ENCODE peak calls at places on chromosomes 7 and 10, in ten cellular contexts. One of them, this sample, is unnamed.

GRCh38 chr10:110002801-110003523 is 4.8 kb upstream of the ADD3 start:
- DNase-seq in GM23248: no peak
- DNase-seq in CD8-positive, alpha-beta T cell: no peak
- DNase-seq in kidney epithelial cell: no peak
- DNase-seq in naive B cell: no peak
- DNase-seq in kidney: no peak
- DNase-seq in stimulated activated CD4-positive, alpha-beta T cell treated with anti-CD3 and anti-CD28 coated beads, Interleukin-1b, Interleukin-23, amount 100 ng/mL, for 1 hour: no peak
- DNase-seq in AG04450: no peak
- DNase-seq in pancreas: no peak
- DNase-seq in foreskin fibroblast: no peak
- DNase-seq in this sample: no peak

GRCh38 chr7:140635821-140636220 is 4.8 kb downstream of the DENND2A start:
- DNase-seq in GM23248: no peak
- DNase-seq in CD8-positive, alpha-beta T cell: no peak
- DNase-seq in kidney epithelial cell: no peak
- DNase-seq in naive B cell: no peak
- DNase-seq in kidney: no peak
- DNase-seq in stimulated activated CD4-positive, alpha-beta T cell treated with anti-CD3 and anti-CD28 coated beads, Interleukin-1b, Interleukin-23, amount 100 ng/mL, for 1 hour: no peak
- DNase-seq in AG04450: no peak
- DNase-seq in pancreas: no peak
- DNase-seq in foreskin fibroblast: no peak
- DNase-seq in this sample: no peak

GRCh38 chr7:38306914-38307313 is 33.5 kb upstream of the TARP start:
- DNase-seq in GM23248: no peak
- DNase-seq in CD8-positive, alpha-beta T cell: no peak
- DNase-seq in kidney epithelial cell: no peak
- DNase-seq in naive B cell: no peak
- DNase-seq in kidney: no peak
- DNase-seq in stimulated activated CD4-positive, alpha-beta T cell treated with anti-CD3 and anti-CD28 coated beads, Interleukin-1b, Interleukin-23, amount 100 ng/mL, for 1 hour: no peak
- DNase-seq in AG04450: no peak
- DNase-seq in pancreas: no peak
- DNase-seq in foreskin fibroblast: no peak
- DNase-seq in this sample: no peak

GRCh38 chr10:133421336-133422222 is 2.8 kb downstream of the SPRN start:
- DNase-seq in GM23248: no peak
- DNase-seq in CD8-positive, alpha-beta T cell: no peak
- DNase-seq in kidney epithelial cell: no peak
- DNase-seq in naive B cell: no peak
- DNase-seq in kidney: peak
- DNase-seq in stimulated activated CD4-positive, alpha-beta T cell treated with anti-CD3 and anti-CD28 coated beads, Interleukin-1b, Interleukin-23, amount 100 ng/mL, for 1 hour: no peak
- DNase-seq in AG04450: no peak
- DNase-seq in pancreas: no peak
- DNase-seq in foreskin fibroblast: no peak
- DNase-seq in this sample: no peak

GRCh38 chr7:157276731-157277562 is 59.9 kb upstream of the DNAJB6 start:
- DNase-seq in GM23248: peak
- DNase-seq in CD8-positive, alpha-beta T cell: no peak
- DNase-seq in kidney epithelial cell: no peak
- DNase-seq in naive B cell: no peak
- DNase-seq in kidney: peak
- DNase-seq in stimulated activated CD4-positive, alpha-beta T cell treated with anti-CD3 and anti-CD28 coated beads, Interleukin-1b, Interleukin-23, amount 100 ng/mL, for 1 hour: no peak
- DNase-seq in AG04450: no peak
- DNase-seq in pancreas: no peak
- DNase-seq in foreskin fibroblast: no peak
- DNase-seq in this sample: no peak

GRCh38 chr7:75872073-75872782 is 6.6 kb upstream of the RHBDD2 start:
- DNase-seq in GM23248: peak
- DNase-seq in CD8-positive, alpha-beta T cell: no peak
- DNase-seq in kidney epithelial cell: no peak
- DNase-seq in naive B cell: no peak
- DNase-seq in kidney: peak
- DNase-seq in stimulated activated CD4-positive, alpha-beta T cell treated with anti-CD3 and anti-CD28 coated beads, Interleukin-1b, Interleukin-23, amount 100 ng/mL, for 1 hour: no peak
- DNase-seq in AG04450: no peak
- DNase-seq in pancreas: no peak
- DNase-seq in foreskin fibroblast: no peak
- DNase-seq in this sample: no peak

GRCh38 chr7:15557186-15557585 is 4.6 kb downstream of the AGMO start:
- DNase-seq in GM23248: no peak
- DNase-seq in CD8-positive, alpha-beta T cell: no peak
- DNase-seq in kidney epithelial cell: no peak
- DNase-seq in naive B cell: no peak
- DNase-seq in kidney: no peak
- DNase-seq in stimulated activated CD4-positive, alpha-beta T cell treated with anti-CD3 and anti-CD28 coated beads, Interleukin-1b, Interleukin-23, amount 100 ng/mL, for 1 hour: no peak
- DNase-seq in AG04450: no peak
- DNase-seq in pancreas: no peak
- DNase-seq in foreskin fibroblast: no peak
- DNase-seq in this sample: no peak

GRCh38 chr10:96017227-96017687 is 26.1 kb upstream of the CCNJ start:
- DNase-seq in GM23248: peak
- DNase-seq in CD8-positive, alpha-beta T cell: peak
- DNase-seq in kidney epithelial cell: peak
- DNase-seq in naive B cell: peak
- DNase-seq in kidney: no peak
- DNase-seq in stimulated activated CD4-positive, alpha-beta T cell treated with anti-CD3 and anti-CD28 coated beads, Interleukin-1b, Interleukin-23, amount 100 ng/mL, for 1 hour: no peak
- DNase-seq in AG04450: peak
- DNase-seq in pancreas: peak
- DNase-seq in foreskin fibroblast: peak
- DNase-seq in this sample: peak

GRCh38 chr10:99659868-99660366 is 608 bp downstream of the ENTPD7 start:
- DNase-seq in GM23248: peak
- DNase-seq in CD8-positive, alpha-beta T cell: peak
- DNase-seq in kidney epithelial cell: no peak
- DNase-seq in naive B cell: no peak
- DNase-seq in kidney: no peak
- DNase-seq in stimulated activated CD4-positive, alpha-beta T cell treated with anti-CD3 and anti-CD28 coated beads, Interleukin-1b, Interleukin-23, amount 100 ng/mL, for 1 hour: no peak
- DNase-seq in AG04450: no peak
- DNase-seq in pancreas: peak
- DNase-seq in foreskin fibroblast: no peak
- DNase-seq in this sample: no peak

GRCh38 chr7:489876-490275 is 29.8 kb downstream of the PDGFA start:
- DNase-seq in GM23248: no peak
- DNase-seq in CD8-positive, alpha-beta T cell: no peak
- DNase-seq in kidney epithelial cell: no peak
- DNase-seq in naive B cell: no peak
- DNase-seq in kidney: peak
- DNase-seq in stimulated activated CD4-positive, alpha-beta T cell treated with anti-CD3 and anti-CD28 coated beads, Interleukin-1b, Interleukin-23, amount 100 ng/mL, for 1 hour: no peak
- DNase-seq in AG04450: no peak
- DNase-seq in pancreas: no peak
- DNase-seq in foreskin fibroblast: no peak
- DNase-seq in this sample: no peak

GRCh38 chr7:43302773-43303172 is 190.3 kb downstream of the HECW1 start:
- DNase-seq in GM23248: no peak
- DNase-seq in CD8-positive, alpha-beta T cell: no peak
- DNase-seq in kidney epithelial cell: no peak
- DNase-seq in naive B cell: no peak
- DNase-seq in kidney: no peak
- DNase-seq in stimulated activated CD4-positive, alpha-beta T cell treated with anti-CD3 and anti-CD28 coated beads, Interleukin-1b, Interleukin-23, amount 100 ng/mL, for 1 hour: no peak
- DNase-seq in AG04450: no peak
- DNase-seq in pancreas: no peak
- DNase-seq in foreskin fibroblast: no peak
- DNase-seq in this sample: no peak

GRCh38 chr7:158386866-158387820 is 200.5 kb downstream of the PTPRN2 start:
- DNase-seq in GM23248: no peak
- DNase-seq in CD8-positive, alpha-beta T cell: no peak
- DNase-seq in kidney epithelial cell: no peak
- DNase-seq in naive B cell: no peak
- DNase-seq in kidney: no peak
- DNase-seq in stimulated activated CD4-positive, alpha-beta T cell treated with anti-CD3 and anti-CD28 coated beads, Interleukin-1b, Interleukin-23, amount 100 ng/mL, for 1 hour: no peak
- DNase-seq in AG04450: no peak
- DNase-seq in pancreas: no peak
- DNase-seq in foreskin fibroblast: no peak
- DNase-seq in this sample: no peak

GRCh38 chr7:99824091-99824490 is 3.7 kb upstream of the CYP3A43 start:
- DNase-seq in GM23248: no peak
- DNase-seq in CD8-positive, alpha-beta T cell: no peak
- DNase-seq in kidney epithelial cell: no peak
- DNase-seq in naive B cell: no peak
- DNase-seq in kidney: no peak
- DNase-seq in stimulated activated CD4-positive, alpha-beta T cell treated with anti-CD3 and anti-CD28 coated beads, Interleukin-1b, Interleukin-23, amount 100 ng/mL, for 1 hour: no peak
- DNase-seq in AG04450: no peak
- DNase-seq in pancreas: no peak
- DNase-seq in foreskin fibroblast: no peak
- DNase-seq in this sample: no peak

GRCh38 chr10:69491611-69492010 is 40.3 kb downstream of the TSPAN15 start:
- DNase-seq in GM23248: no peak
- DNase-seq in CD8-positive, alpha-beta T cell: no peak
- DNase-seq in kidney epithelial cell: no peak
- DNase-seq in naive B cell: no peak
- DNase-seq in kidney: no peak
- DNase-seq in stimulated activated CD4-positive, alpha-beta T cell treated with anti-CD3 and anti-CD28 coated beads, Interleukin-1b, Interleukin-23, amount 100 ng/mL, for 1 hour: no peak
- DNase-seq in AG04450: no peak
- DNase-seq in pancreas: no peak
- DNase-seq in foreskin fibroblast: no peak
- DNase-seq in this sample: no peak

GRCh38 chr10:66162560-66163143 is 763.2 kb upstream of the LRRTM3 start:
- DNase-seq in GM23248: no peak
- DNase-seq in CD8-positive, alpha-beta T cell: no peak
- DNase-seq in kidney epithelial cell: no peak
- DNase-seq in naive B cell: no peak
- DNase-seq in kidney: peak
- DNase-seq in stimulated activated CD4-positive, alpha-beta T cell treated with anti-CD3 and anti-CD28 coated beads, Interleukin-1b, Interleukin-23, amount 100 ng/mL, for 1 hour: no peak
- DNase-seq in AG04450: no peak
- DNase-seq in pancreas: no peak
- DNase-seq in foreskin fibroblast: no peak
- DNase-seq in this sample: no peak

GRCh38 chr7:130921391-130922180 is 187.6 kb upstream of the KLF14 start:
- DNase-seq in GM23248: peak
- DNase-seq in CD8-positive, alpha-beta T cell: no peak
- DNase-seq in kidney epithelial cell: peak
- DNase-seq in naive B cell: no peak
- DNase-seq in kidney: peak
- DNase-seq in stimulated activated CD4-positive, alpha-beta T cell treated with anti-CD3 and anti-CD28 coated beads, Interleukin-1b, Interleukin-23, amount 100 ng/mL, for 1 hour: no peak
- DNase-seq in AG04450: peak
- DNase-seq in pancreas: peak
- DNase-seq in foreskin fibroblast: no peak
- DNase-seq in this sample: peak

GRCh38 chr7:69067397-69067796 is 530.9 kb upstream of the AUTS2 start:
- DNase-seq in GM23248: peak
- DNase-seq in CD8-positive, alpha-beta T cell: no peak
- DNase-seq in kidney epithelial cell: no peak
- DNase-seq in naive B cell: no peak
- DNase-seq in kidney: no peak
- DNase-seq in stimulated activated CD4-positive, alpha-beta T cell treated with anti-CD3 and anti-CD28 coated beads, Interleukin-1b, Interleukin-23, amount 100 ng/mL, for 1 hour: no peak
- DNase-seq in AG04450: no peak
- DNase-seq in pancreas: peak
- DNase-seq in foreskin fibroblast: no peak
- DNase-seq in this sample: no peak

GRCh38 chr10:3757638-3758490 is 27.1 kb downstream of the KLF6 start:
- DNase-seq in GM23248: peak
- DNase-seq in CD8-positive, alpha-beta T cell: peak
- DNase-seq in kidney epithelial cell: peak
- DNase-seq in naive B cell: peak
- DNase-seq in kidney: no peak
- DNase-seq in stimulated activated CD4-positive, alpha-beta T cell treated with anti-CD3 and anti-CD28 coated beads, Interleukin-1b, Interleukin-23, amount 100 ng/mL, for 1 hour: no peak
- DNase-seq in AG04450: no peak
- DNase-seq in pancreas: no peak
- DNase-seq in foreskin fibroblast: no peak
- DNase-seq in this sample: no peak

GRCh38 chr7:3559178-3559765 is 258.2 kb downstream of the SDK1 start:
- DNase-seq in GM23248: peak
- DNase-seq in CD8-positive, alpha-beta T cell: no peak
- DNase-seq in kidney epithelial cell: peak
- DNase-seq in naive B cell: no peak
- DNase-seq in kidney: no peak
- DNase-seq in stimulated activated CD4-positive, alpha-beta T cell treated with anti-CD3 and anti-CD28 coated beads, Interleukin-1b, Interleukin-23, amount 100 ng/mL, for 1 hour: no peak
- DNase-seq in AG04450: peak
- DNase-seq in pancreas: no peak
- DNase-seq in foreskin fibroblast: peak
- DNase-seq in this sample: peak

GRCh38 chr10:119896061-119896655 is 3.6 kb downstream of the SEC23IP start:
- DNase-seq in GM23248: peak
- DNase-seq in CD8-positive, alpha-beta T cell: no peak
- DNase-seq in kidney epithelial cell: no peak
- DNase-seq in naive B cell: no peak
- DNase-seq in kidney: no peak
- DNase-seq in stimulated activated CD4-positive, alpha-beta T cell treated with anti-CD3 and anti-CD28 coated beads, Interleukin-1b, Interleukin-23, amount 100 ng/mL, for 1 hour: no peak
- DNase-seq in AG04450: peak
- DNase-seq in pancreas: peak
- DNase-seq in foreskin fibroblast: peak
- DNase-seq in this sample: no peak

GRCh38 chr7:223118-223800 is 30.9 kb downstream of the FAM20C start:
- DNase-seq in GM23248: no peak
- DNase-seq in CD8-positive, alpha-beta T cell: no peak
- DNase-seq in kidney epithelial cell: no peak
- DNase-seq in naive B cell: no peak
- DNase-seq in kidney: no peak
- DNase-seq in stimulated activated CD4-positive, alpha-beta T cell treated with anti-CD3 and anti-CD28 coated beads, Interleukin-1b, Interleukin-23, amount 100 ng/mL, for 1 hour: no peak
- DNase-seq in AG04450: no peak
- DNase-seq in pancreas: no peak
- DNase-seq in foreskin fibroblast: no peak
- DNase-seq in this sample: no peak

GRCh38 chr10:114519306-114519669 is 115.0 kb upstream of the AFAP1L2 start:
- DNase-seq in GM23248: peak
- DNase-seq in CD8-positive, alpha-beta T cell: no peak
- DNase-seq in kidney epithelial cell: no peak
- DNase-seq in naive B cell: no peak
- DNase-seq in kidney: no peak
- DNase-seq in stimulated activated CD4-positive, alpha-beta T cell treated with anti-CD3 and anti-CD28 coated beads, Interleukin-1b, Interleukin-23, amount 100 ng/mL, for 1 hour: no peak
- DNase-seq in AG04450: no peak
- DNase-seq in pancreas: peak
- DNase-seq in foreskin fibroblast: no peak
- DNase-seq in this sample: no peak

GRCh38 chr10:115171392-115171960 is 78.3 kb downstream of the ATRNL1 start:
- DNase-seq in GM23248: peak
- DNase-seq in CD8-positive, alpha-beta T cell: no peak
- DNase-seq in kidney epithelial cell: no peak
- DNase-seq in naive B cell: no peak
- DNase-seq in kidney: no peak
- DNase-seq in stimulated activated CD4-positive, alpha-beta T cell treated with anti-CD3 and anti-CD28 coated beads, Interleukin-1b, Interleukin-23, amount 100 ng/mL, for 1 hour: no peak
- DNase-seq in AG04450: no peak
- DNase-seq in pancreas: no peak
- DNase-seq in foreskin fibroblast: no peak
- DNase-seq in this sample: no peak

GRCh38 chr7:134599371-134599770 is 47.3 kb upstream of the BPGM start:
- DNase-seq in GM23248: no peak
- DNase-seq in CD8-positive, alpha-beta T cell: no peak
- DNase-seq in kidney epithelial cell: no peak
- DNase-seq in naive B cell: no peak
- DNase-seq in kidney: no peak
- DNase-seq in stimulated activated CD4-positive, alpha-beta T cell treated with anti-CD3 and anti-CD28 coated beads, Interleukin-1b, Interleukin-23, amount 100 ng/mL, for 1 hour: no peak
- DNase-seq in AG04450: no peak
- DNase-seq in pancreas: no peak
- DNase-seq in foreskin fibroblast: no peak
- DNase-seq in this sample: no peak

GRCh38 chr10:74150151-74151056 is at the start of gene AP3M1:
- DNase-seq in GM23248: peak
- DNase-seq in CD8-positive, alpha-beta T cell: peak
- DNase-seq in kidney epithelial cell: no peak
- DNase-seq in naive B cell: no peak
- DNase-seq in kidney: peak
- DNase-seq in stimulated activated CD4-positive, alpha-beta T cell treated with anti-CD3 and anti-CD28 coated beads, Interleukin-1b, Interleukin-23, amount 100 ng/mL, for 1 hour: peak
- DNase-seq in AG04450: no peak
- DNase-seq in pancreas: peak
- DNase-seq in foreskin fibroblast: no peak
- DNase-seq in this sample: no peak

GRCh38 chr7:159136442-159136841 is 8.2 kb downstream of the VIPR2 start:
- DNase-seq in GM23248: no peak
- DNase-seq in CD8-positive, alpha-beta T cell: no peak
- DNase-seq in kidney epithelial cell: no peak
- DNase-seq in naive B cell: no peak
- DNase-seq in kidney: peak
- DNase-seq in stimulated activated CD4-positive, alpha-beta T cell treated with anti-CD3 and anti-CD28 coated beads, Interleukin-1b, Interleukin-23, amount 100 ng/mL, for 1 hour: no peak
- DNase-seq in AG04450: no peak
- DNase-seq in pancreas: no peak
- DNase-seq in foreskin fibroblast: no peak
- DNase-seq in this sample: no peak

GRCh38 chr7:75716992-75717626 is 21.6 kb downstream of the HIP1 start:
- DNase-seq in GM23248: peak
- DNase-seq in CD8-positive, alpha-beta T cell: no peak
- DNase-seq in kidney epithelial cell: no peak
- DNase-seq in naive B cell: no peak
- DNase-seq in kidney: no peak
- DNase-seq in stimulated activated CD4-positive, alpha-beta T cell treated with anti-CD3 and anti-CD28 coated beads, Interleukin-1b, Interleukin-23, amount 100 ng/mL, for 1 hour: no peak
- DNase-seq in AG04450: no peak
- DNase-seq in pancreas: no peak
- DNase-seq in foreskin fibroblast: peak
- DNase-seq in this sample: no peak

GRCh38 chr7:44735403-44736165 is 13.1 kb upstream of the ZMIZ2 start:
- DNase-seq in GM23248: peak
- DNase-seq in CD8-positive, alpha-beta T cell: peak
- DNase-seq in kidney epithelial cell: peak
- DNase-seq in naive B cell: no peak
- DNase-seq in kidney: no peak
- DNase-seq in stimulated activated CD4-positive, alpha-beta T cell treated with anti-CD3 and anti-CD28 coated beads, Interleukin-1b, Interleukin-23, amount 100 ng/mL, for 1 hour: no peak
- DNase-seq in AG04450: peak
- DNase-seq in pancreas: no peak
- DNase-seq in foreskin fibroblast: peak
- DNase-seq in this sample: peak